ENCODE peak calls at places on chromosome 16, in six cellular contexts. K, P, B, I, F and M are unnamed samples.

GRCh38 chr16:58411736-58412614 is 19.7 kb downstream of the GINS3 start:
- DNase-seq in I (peak; percentile 46), F (no peak), B (no peak), P (no peak), K (no peak), M (peak; percentile 47)

GRCh38 chr16:84851192-84852127 is 31.7 kb downstream of the CRISPLD2 start:
- DNase-seq in I (peak; percentile 100), P (no peak), B (no peak), K (no peak), F (peak; percentile 94), M (no peak)

GRCh38 chr16:87570564-87570937 is 31.8 kb upstream of the JPH3 start:
- DNase-seq in I (no peak), F (no peak), K (no peak), P (no peak), B (no peak), M (no peak)

GRCh38 chr16:57613514-57613913 is 14.9 kb upstream of the ADGRG1 start:
- DNase-seq in I (no peak), F (no peak), B (no peak), K (no peak), P (no peak), M (no peak)

GRCh38 chr16:81175325-81175891 is 63.1 kb upstream of the BCO1 start:
- DNase-seq in I (peak; percentile 29), P (no peak), B (no peak), F (peak; percentile 77), K (no peak), M (no peak)

GRCh38 chr16:31142109-31143035 is 6.8 kb upstream of the PRSS8 start:
- DNase-seq in P (peak; percentile 100), K (peak; percentile 97), B (peak; percentile 99), F (peak; percentile 99), I (peak; percentile 99), M (peak; percentile 97)

GRCh38 chr16:82756283-82756599 is 129.5 kb downstream of the CDH13 start:
- DNase-seq in F (no peak), B (no peak), K (no peak), P (no peak), I (no peak), M (no peak)

GRCh38 chr16:56576585-56577299 is 11.9 kb downstream of the MT4 start:
- DNase-seq in I (peak; percentile 40), P (peak; percentile 91), B (peak; percentile 82), F (peak; percentile 44), K (peak; percentile 67), M (peak; percentile 66)

GRCh38 chr16:51759999-51760398 is 608.9 kb upstream of the SALL1 start:
- DNase-seq in P (no peak), K (no peak), I (no peak), F (no peak), B (no peak), M (no peak)

GRCh38 chr16:972316-973002 is 1.7 kb upstream of the LMF1 start:
- DNase-seq in F (no peak), P (no peak), K (no peak), B (no peak), I (no peak), M (no peak)

GRCh38 chr16:54282202-54282922 is 4.2 kb downstream of the IRX3 start:
- DNase-seq in B (peak; percentile 76), P (peak; percentile 53), K (no peak), I (peak; percentile 22), F (peak; percentile 54), M (peak; percentile 50)

GRCh38 chr16:7209598-7209997 is 123.0 kb upstream of the RBFOX1 start:
- DNase-seq in B (no peak), F (no peak), I (peak; percentile 33), K (no peak), P (no peak), M (no peak)

GRCh38 chr16:66954097-66954659 is 6.9 kb upstream of the CES3 start:
- DNase-seq in F (peak; percentile 80), I (peak; percentile 65), K (peak; percentile 50), P (peak; percentile 94), B (peak; percentile 79), M (peak; percentile 67)

GRCh38 chr16:14335297-14335696 is 264.2 kb downstream of the MRTFB start:
- DNase-seq in F (no peak), B (no peak), K (no peak), P (no peak), I (no peak), M (no peak)

GRCh38 chr16:804193-805048 is 3.9 kb upstream of the GNG13 start:
- DNase-seq in F (no peak), B (no peak), P (no peak), I (no peak), K (no peak), M (no peak)

GRCh38 chr16:5027086-5027485 is 6.6 kb downstream of the NAGPA start:
- DNase-seq in P (no peak), F (no peak), I (no peak), B (no peak), K (no peak), M (no peak)

GRCh38 chr16:66357523-66357928 is 9.0 kb upstream of the CDH5 start:
- DNase-seq in I (peak; percentile 65), P (peak; percentile 57), F (peak; percentile 87), B (peak; percentile 56), K (peak; percentile 23), M (peak; percentile 56)